ENCODE peak calls at places on chromosomes 2 and 18, in five cellular contexts. V is EL, H is iris pigment epithelial cell, T is WTC11, X is hypothalamus. W is an unnamed sample.

GRCh38 chr2:37800176-37800835 is 124.8 kb upstream of the RMDN2 start:
- DNase-seq in V (no peak), H (no peak), T (no peak), X (no peak), W (no peak)

GRCh38 chr18:64094210-64094609 is 54.7 kb downstream of the LINC00305 start:
- DNase-seq in V (no peak), H (no peak), T (no peak), X (no peak), W (no peak)

GRCh38 chr18:59376351-59376935 is 17.4 kb upstream of the LMAN1 start:
- DNase-seq in V (no peak), H (no peak), T (no peak), X (no peak), W (no peak)

GRCh38 chr2:1969701-1970015 is 225.3 kb upstream of the PXDN start:
- DNase-seq in V (no peak), H (no peak), T (no peak), X (no peak), W (no peak)

GRCh38 chr2:165497659-165498306 is 28.3 kb downstream of the CSRNP3 start:
- DNase-seq in V (no peak), H (no peak), T (no peak), X (no peak), W (no peak)

GRCh38 chr2:226048625-226049024 is 649.1 kb downstream of the NYAP2 start:
- DNase-seq in V (peak), H (peak), T (no peak), X (no peak), W (no peak)

GRCh38 chr2:180111901-180112300 is 104.8 kb upstream of the CWC22 start:
- DNase-seq in V (no peak), H (no peak), T (no peak), X (no peak), W (no peak)

GRCh38 chr2:224973112-224974016 is 68.9 kb downstream of the DOCK10 start:
- DNase-seq in V (peak), H (no peak), T (no peak), X (no peak), W (no peak)

GRCh38 chr18:48138211-48138610 is 207.8 kb upstream of the SMAD2 start:
- DNase-seq in V (no peak), H (no peak), T (no peak), X (no peak), W (no peak)

W was measured in upper lobe of right lung.